ENCODE peak calls at places on chromosomes 3 and 15, in ten cellular contexts. H, W, V, C, A, S, N, U, L and K are unnamed samples.

GRCh38 chr3:4565806-4566501 is 72.8 kb downstream of the ITPR1 start:
- DNase-seq in A (no peak), H (no peak), N (no peak), S (no peak), W (no peak), L (no peak), C (no peak), U (no peak), V (no peak), K (no peak)

GRCh38 chr3:119810018-119810435 is 28.1 kb downstream of the NR1I2 start:
- DNase-seq in L (peak), C (peak), N (peak), A (peak), V (no peak), U (no peak), W (peak), H (peak), S (peak), K (no peak)

GRCh38 chr3:18237251-18238005 is 187.7 kb downstream of the SATB1 start:
- DNase-seq in A (no peak), W (no peak), U (no peak), V (no peak), N (no peak), H (no peak), L (peak), S (no peak), C (no peak), K (no peak)

GRCh38 chr3:39705351-39705900 is 104.0 kb upstream of the MYRIP start:
- DNase-seq in C (no peak), W (no peak), V (no peak), S (no peak), H (no peak), L (peak), U (no peak), A (no peak), N (no peak), K (no peak)

GRCh38 chr3:188432826-188433525 is 279.0 kb downstream of the LPP start:
- DNase-seq in V (no peak), H (no peak), C (no peak), N (no peak), L (no peak), W (no peak), A (no peak), U (no peak), S (peak), K (no peak)

GRCh38 chr15:40990789-40991188 is 37.5 kb downstream of the CHAC1 start:
- DNase-seq in S (no peak), N (no peak), A (peak), V (no peak), C (no peak), U (no peak), L (no peak), W (no peak), H (no peak), K (no peak)

GRCh38 chr3:6110451-6110850 is 750.5 kb upstream of the GRM7 start:
- DNase-seq in C (no peak), H (no peak), L (no peak), N (no peak), U (no peak), W (no peak), A (no peak), V (no peak), S (no peak), K (no peak)

GRCh38 chr3:157127831-157128767 is 31.8 kb downstream of the CCNL1 start:
- DNase-seq in S (peak), V (no peak), N (no peak), C (no peak), W (peak), L (peak), A (peak), U (no peak), H (peak), K (no peak)

GRCh38 chr15:41233367-41233771 is 2.3 kb downstream of the CHP1 start:
- DNase-seq in V (no peak), C (no peak), L (peak), N (peak), H (no peak), U (no peak), A (no peak), S (no peak), W (no peak), K (no peak)

GRCh38 chr3:140834266-140835037 is 107.2 kb upstream of the SLC25A36 start:
- DNase-seq in U (peak), A (no peak), V (no peak), C (no peak), W (no peak), N (no peak), H (no peak), S (no peak), L (peak), K (no peak)

GRCh38 chr3:104909188-104909587 is 457.5 kb upstream of the ALCAM start:
- DNase-seq in N (no peak), W (no peak), U (no peak), L (peak), V (no peak), S (peak), A (no peak), H (no peak), C (peak), K (peak)

GRCh38 chr15:65660927-65661326 is 39.2 kb downstream of the SLC24A1 start:
- DNase-seq in U (no peak), C (no peak), A (no peak), W (no peak), V (no peak), L (peak), S (no peak), N (no peak), H (no peak), K (no peak)

GRCh38 chr3:39657075-39657474 is 152.3 kb upstream of the MYRIP start:
- DNase-seq in N (no peak), U (no peak), C (no peak), S (no peak), V (no peak), A (no peak), L (no peak), W (no peak), H (no peak), K (no peak)

GRCh38 chr3:78003090-78003489 is 963.2 kb downstream of the ROBO2 start:
- DNase-seq in U (no peak), L (peak), W (no peak), N (no peak), C (no peak), V (no peak), A (no peak), S (no peak), H (no peak), K (no peak)